ENCODE peak calls at places on chromosomes 1 and 21, in four cellular contexts. One of them, this sample, is unnamed.

GRCh38 chr1:154861607-154862094 is 8.4 kb downstream of the KCNN3 start:
- DNase-seq in K562: no peak
- DNase-seq in suprapubic skin: no peak
- DNase-seq in H1: no peak
- DNase-seq in this sample: peak; percentile 89

GRCh38 chr1:67680486-67680885 is 4.5 kb upstream of the GADD45A start:
- DNase-seq in K562: no peak
- DNase-seq in H1: no peak
- DNase-seq in suprapubic skin: no peak
- DNase-seq in this sample: no peak

GRCh38 chr1:43563779-43564616 is 33.3 kb downstream of the PTPRF start:
- DNase-seq in suprapubic skin: no peak
- DNase-seq in K562: no peak
- DNase-seq in H1: no peak
- DNase-seq in this sample: peak; percentile 78

GRCh38 chr21:35400233-35400939 is 351.3 kb upstream of the RUNX1 start:
- DNase-seq in suprapubic skin: no peak
- DNase-seq in H1: peak; percentile 13
- DNase-seq in K562: peak; percentile 57
- DNase-seq in this sample: no peak

GRCh38 chr1:208599063-208599462 is 354.9 kb upstream of the PLXNA2 start:
- DNase-seq in suprapubic skin: no peak
- DNase-seq in K562: no peak
- DNase-seq in H1: no peak
- DNase-seq in this sample: no peak

GRCh38 chr1:226662704-226663326 is 76.3 kb downstream of the ITPKB start:
- DNase-seq in H1: no peak
- DNase-seq in K562: no peak
- DNase-seq in suprapubic skin: peak; percentile 94
- DNase-seq in this sample: peak; percentile 95

GRCh38 chr21:14995695-14996490 is 68.9 kb downstream of the NRIP1 start:
- DNase-seq in H1: no peak
- DNase-seq in suprapubic skin: no peak
- DNase-seq in K562: no peak
- DNase-seq in this sample: no peak

GRCh38 chr1:94258873-94259331 is 21.5 kb upstream of the ARHGAP29 start:
- DNase-seq in K562: no peak
- DNase-seq in suprapubic skin: peak; percentile 87
- DNase-seq in H1: no peak
- DNase-seq in this sample: peak; percentile 88

GRCh38 chr1:183289104-183289503 is 103.0 kb downstream of the LAMC2 start:
- DNase-seq in suprapubic skin: no peak
- DNase-seq in K562: no peak
- DNase-seq in H1: no peak
- DNase-seq in this sample: no peak
- TF ChIP-seq POLR2A in suprapubic skin: no peak
- TF ChIP-seq POLR2A in K562: no peak
- TF ChIP-seq POLR2A in H1: no peak
- TF ChIP-seq POLR2A in this sample: no peak

DNA sequence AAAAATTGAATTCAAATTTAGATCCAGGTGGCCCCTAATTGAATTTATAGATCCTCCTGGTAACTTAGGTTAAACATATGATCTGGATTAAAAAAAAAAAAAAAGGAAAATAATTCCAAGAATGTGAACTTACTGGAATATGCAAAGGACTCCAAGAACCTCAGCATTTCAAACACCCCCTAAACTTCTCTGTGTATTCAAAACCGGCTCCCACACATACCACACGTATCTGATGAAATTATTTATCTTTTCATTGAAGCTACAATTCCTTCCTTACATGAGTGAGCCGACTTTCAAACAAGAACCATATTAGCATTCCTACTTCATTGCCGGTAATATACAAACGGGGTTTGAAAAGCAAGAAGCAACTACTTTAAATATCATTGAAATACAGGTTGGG is 61.4 kb upstream of the FMN2 start:
- DNase-seq in H1: no peak
- DNase-seq in K562: no peak
- DNase-seq in suprapubic skin: no peak
- DNase-seq in this sample: no peak
- H3K36me3 ChIP-seq in H1: no peaks in the 10 kb centered on the region
- H3K36me3 ChIP-seq in K562: no peaks in the 10 kb centered on the region
- H3K36me3 ChIP-seq in suprapubic skin: no peaks in the 10 kb centered on the region
- H3K36me3 ChIP-seq in this sample: no peaks in the 10 kb centered on the region

DNA sequence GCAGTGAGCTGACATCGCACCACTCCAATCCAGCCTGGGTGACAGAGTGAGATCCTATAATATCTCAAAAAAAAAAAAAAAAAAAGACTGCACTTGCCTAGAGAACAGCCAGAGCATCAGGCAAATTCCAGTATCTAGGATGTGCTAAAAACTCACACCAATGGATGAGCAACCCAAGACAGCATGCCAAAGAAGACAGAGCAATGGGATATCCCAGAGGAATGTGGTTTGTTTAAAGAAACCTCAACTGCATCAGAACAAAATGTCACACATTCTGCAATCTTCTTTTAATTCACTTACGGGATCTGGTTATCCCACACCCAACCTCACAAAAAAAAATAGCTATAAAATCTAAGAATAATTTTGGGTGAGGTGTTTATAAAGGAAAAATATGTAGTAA is 7.3 kb downstream of the KCNH1 start:
- DNase-seq in K562: no peak
- DNase-seq in suprapubic skin: no peak
- DNase-seq in H1: no peak
- DNase-seq in this sample: peak; percentile 61
- TF ChIP-seq EP300 in K562: no peak
- TF ChIP-seq EP300 in suprapubic skin: no peak
- TF ChIP-seq EP300 in H1: no peak
- TF ChIP-seq EP300 in this sample: no peak

GRCh38 chr21:45364464-45365185 is 40.3 kb upstream of the COL18A1 start:
- DNase-seq in suprapubic skin: no peak
- DNase-seq in H1: no peak
- DNase-seq in K562: no peak
- DNase-seq in this sample: peak; percentile 89
- TF ChIP-seq POLR2A in suprapubic skin: no peak
- TF ChIP-seq POLR2A in H1: no peak
- TF ChIP-seq POLR2A in K562: no peak
- TF ChIP-seq POLR2A in this sample: no peak

GRCh38 chr21:42859891-42860230 is 19.5 kb downstream of the WDR4 start:
- DNase-seq in K562: no peak
- DNase-seq in H1: no peak
- DNase-seq in suprapubic skin: no peak
- DNase-seq in this sample: no peak
- H3K36me3 ChIP-seq in K562: peaks cover 95% of the 10 kb centered on the region
- H3K36me3 ChIP-seq in H1: peaks cover 54% of the 10 kb centered on the region
- H3K36me3 ChIP-seq in suprapubic skin: peaks cover 83% of the 10 kb centered on the region
- H3K36me3 ChIP-seq in this sample: peaks cover 48% of the 10 kb centered on the region

DNA sequence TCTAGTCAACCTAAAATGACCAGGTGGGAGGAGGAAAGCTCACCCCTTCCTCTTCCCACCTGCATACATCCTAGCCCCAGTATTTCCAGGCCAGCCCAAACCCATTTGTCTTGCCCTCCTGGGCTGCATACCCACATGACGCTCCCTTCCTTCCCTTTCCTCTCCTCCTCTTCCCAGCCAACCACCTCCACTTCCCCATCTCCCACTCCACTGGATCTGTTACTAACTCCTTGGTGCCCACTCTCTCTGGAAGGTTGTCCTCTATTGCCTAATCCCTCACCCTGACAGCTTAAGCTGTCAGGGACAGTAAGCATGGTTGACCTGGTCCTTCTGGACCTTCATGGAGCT is 23.0 kb upstream of the SYNC start:
- DNase-seq in H1: no peak
- DNase-seq in suprapubic skin: no peak
- DNase-seq in K562: no peak
- DNase-seq in this sample: no peak
- TF ChIP-seq EP300 in H1: no peak
- TF ChIP-seq EP300 in suprapubic skin: no peak
- TF ChIP-seq EP300 in K562: no peak
- TF ChIP-seq EP300 in this sample: no peak

GRCh38 chr1:97820470-97821188 is 100.2 kb downstream of the DPYD start:
- DNase-seq in H1: no peak
- DNase-seq in K562: no peak
- DNase-seq in suprapubic skin: no peak
- DNase-seq in this sample: no peak
- TF ChIP-seq POLR2A in H1: no peak
- TF ChIP-seq POLR2A in K562: no peak
- TF ChIP-seq POLR2A in suprapubic skin: no peak
- TF ChIP-seq POLR2A in this sample: no peak

GRCh38 chr1:11256299-11256698 is 6.1 kb downstream of the MTOR start:
- DNase-seq in K562: no peak
- DNase-seq in H1: no peak
- DNase-seq in suprapubic skin: no peak
- DNase-seq in this sample: no peak

GRCh38 chr1:11248169-11248568 is 14.2 kb downstream of the MTOR start:
- DNase-seq in K562: peak; percentile 21
- DNase-seq in H1: no peak
- DNase-seq in suprapubic skin: no peak
- DNase-seq in this sample: no peak

DNA sequence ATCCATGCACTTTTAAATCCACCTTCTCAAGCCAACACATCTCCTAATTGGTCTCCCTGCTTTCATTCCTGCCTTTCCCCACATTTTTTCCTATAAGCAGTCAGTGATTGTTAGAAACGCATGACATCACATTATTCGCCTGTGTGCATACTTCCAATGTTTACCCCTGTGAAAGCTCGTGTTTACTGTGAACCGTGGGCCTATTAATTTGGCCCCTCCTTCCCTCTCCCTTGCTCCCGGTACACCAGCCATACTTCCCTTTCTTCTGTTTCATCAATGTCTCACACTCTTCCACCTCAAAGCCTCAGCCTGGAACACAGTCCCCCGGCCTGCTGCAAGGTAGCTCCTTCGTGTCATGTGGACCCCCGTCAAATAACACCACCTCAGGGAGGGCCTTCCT is 9.1 kb downstream of the MTOR start:
- DNase-seq in K562: no peak
- DNase-seq in suprapubic skin: no peak
- DNase-seq in H1: no peak
- DNase-seq in this sample: no peak
- H3K36me3 ChIP-seq in K562: peaks cover 83% of the 10 kb centered on the region
- H3K36me3 ChIP-seq in suprapubic skin: peaks cover 79% of the 10 kb centered on the region
- H3K36me3 ChIP-seq in H1: peaks cover 46% of the 10 kb centered on the region
- H3K36me3 ChIP-seq in this sample: peaks cover 51% of the 10 kb centered on the region

DNA sequence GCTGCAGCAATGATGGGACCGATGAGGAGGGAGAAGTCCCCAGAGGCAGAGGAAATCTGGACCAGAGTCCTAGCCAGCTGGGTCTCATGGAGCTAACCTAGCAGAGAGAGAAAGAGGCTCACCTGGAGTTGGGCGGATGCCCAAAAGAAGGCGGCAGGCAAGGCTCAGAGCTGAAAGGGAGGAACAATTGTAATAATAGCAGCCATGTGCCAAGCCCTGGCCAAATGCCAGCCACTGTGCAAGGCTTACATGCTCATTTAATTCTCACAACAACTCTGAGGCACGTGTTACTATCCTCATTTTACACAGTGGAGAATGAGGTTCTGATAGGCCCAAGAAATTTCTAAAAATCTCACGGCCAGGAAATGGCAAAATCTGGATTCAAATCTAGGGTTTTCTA is 50.0 kb upstream of the ZNF648 start:
- DNase-seq in K562: no peak
- DNase-seq in H1: no peak
- DNase-seq in suprapubic skin: peak; percentile 74
- DNase-seq in this sample: no peak
- TF ChIP-seq EP300 in K562: no peak
- TF ChIP-seq EP300 in H1: no peak
- TF ChIP-seq EP300 in suprapubic skin: no peak
- TF ChIP-seq EP300 in this sample: no peak

GRCh38 chr1:232045571-232045970 is 419.0 kb downstream of the DISC1 start:
- DNase-seq in K562: no peak
- DNase-seq in suprapubic skin: no peak
- DNase-seq in H1: no peak
- DNase-seq in this sample: no peak

GRCh38 chr1:232046531-232047283 is 420.1 kb downstream of the DISC1 start:
- DNase-seq in suprapubic skin: no peak
- DNase-seq in K562: no peak
- DNase-seq in H1: no peak
- DNase-seq in this sample: no peak

GRCh38 chr1:232048481-232048880 is 421.9 kb downstream of the DISC1 start:
- DNase-seq in suprapubic skin: no peak
- DNase-seq in K562: no peak
- DNase-seq in H1: no peak
- DNase-seq in this sample: no peak

GRCh38 chr1:232049335-232049734 is 422.7 kb downstream of the DISC1 start:
- DNase-seq in K562: no peak
- DNase-seq in suprapubic skin: no peak
- DNase-seq in H1: no peak
- DNase-seq in this sample: no peak

DNA sequence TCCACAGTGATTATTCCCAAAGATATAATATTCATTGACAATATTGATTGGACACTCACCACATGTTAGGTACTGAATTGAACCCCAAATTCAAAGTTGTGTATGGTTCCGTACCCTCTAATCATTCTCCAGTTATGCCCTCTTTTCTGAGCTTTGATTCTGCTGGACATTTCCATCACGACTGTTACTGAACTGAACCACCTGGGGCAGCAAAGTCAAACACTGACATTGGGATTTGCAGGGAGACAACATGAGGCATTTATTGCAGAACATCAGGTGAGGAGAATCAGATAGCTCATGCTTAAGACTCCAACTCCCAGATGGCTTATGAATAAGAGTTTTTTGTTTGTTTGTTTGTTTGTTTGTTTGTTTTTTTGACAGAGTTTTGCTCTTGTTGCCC is 420.9 kb downstream of the DISC1 start:
- DNase-seq in suprapubic skin: no peak
- DNase-seq in H1: no peak
- DNase-seq in K562: no peak
- DNase-seq in this sample: no peak
- TF ChIP-seq POLR2A in suprapubic skin: no peak
- TF ChIP-seq POLR2A in H1: no peak
- TF ChIP-seq POLR2A in K562: no peak
- TF ChIP-seq POLR2A in this sample: no peak

This sample was measured in sigmoid colon.